ENCODE peak calls at places on chromosomes 3 and 15, in seven cellular contexts. One of them, this sample, is unnamed.

GRCh38 chr3:66428733-66429132 is 72.1 kb downstream of the LRIG1 start:
- DNase-seq in astrocyte of the spinal cord: peak; percentile 100
- DNase-seq in mammary epithelial cell: peak; percentile 93
- DNase-seq in cardiac muscle cell: peak; percentile 96
- DNase-seq in BE2C: peak; percentile 85
- DNase-seq in fibroblast of the aortic adventitia: peak; percentile 98
- DNase-seq in lower lobe of right lung: no peak
- DNase-seq in this sample: no peak

GRCh38 chr3:10950476-10951294 is 41.9 kb upstream of the SLC6A1 start:
- DNase-seq in mammary epithelial cell: peak; percentile 37
- DNase-seq in BE2C: no peak
- DNase-seq in lower lobe of right lung: no peak
- DNase-seq in astrocyte of the spinal cord: peak; percentile 58
- DNase-seq in cardiac muscle cell: peak; percentile 66
- DNase-seq in fibroblast of the aortic adventitia: peak; percentile 57
- DNase-seq in this sample: no peak

GRCh38 chr3:171781711-171782127 is 28.6 kb downstream of the PLD1 start:
- DNase-seq in astrocyte of the spinal cord: peak; percentile 84
- DNase-seq in cardiac muscle cell: no peak
- DNase-seq in mammary epithelial cell: peak; percentile 82
- DNase-seq in fibroblast of the aortic adventitia: peak; percentile 31
- DNase-seq in lower lobe of right lung: no peak
- DNase-seq in BE2C: no peak
- DNase-seq in this sample: no peak

GRCh38 chr15:26421065-26421464 is 351.8 kb downstream of the GABRB3 start:
- DNase-seq in cardiac muscle cell: no peak
- DNase-seq in BE2C: no peak
- DNase-seq in fibroblast of the aortic adventitia: no peak
- DNase-seq in mammary epithelial cell: no peak
- DNase-seq in lower lobe of right lung: no peak
- DNase-seq in astrocyte of the spinal cord: no peak
- DNase-seq in this sample: no peak

GRCh38 chr3:178059836-178060235 is 476.4 kb upstream of the KCNMB2 start:
- DNase-seq in mammary epithelial cell: no peak
- DNase-seq in cardiac muscle cell: no peak
- DNase-seq in astrocyte of the spinal cord: no peak
- DNase-seq in BE2C: no peak
- DNase-seq in lower lobe of right lung: no peak
- DNase-seq in fibroblast of the aortic adventitia: no peak
- DNase-seq in this sample: no peak

GRCh38 chr3:157098121-157098822 is 61.7 kb downstream of the CCNL1 start:
- DNase-seq in astrocyte of the spinal cord: peak; percentile 63
- DNase-seq in fibroblast of the aortic adventitia: no peak
- DNase-seq in BE2C: no peak
- DNase-seq in cardiac muscle cell: no peak
- DNase-seq in lower lobe of right lung: no peak
- DNase-seq in mammary epithelial cell: no peak
- DNase-seq in this sample: no peak

GRCh38 chr3:137767146-137768020 is 3.3 kb downstream of the SOX14 start:
- DNase-seq in cardiac muscle cell: no peak
- DNase-seq in astrocyte of the spinal cord: no peak
- DNase-seq in BE2C: no peak
- DNase-seq in fibroblast of the aortic adventitia: no peak
- DNase-seq in mammary epithelial cell: no peak
- DNase-seq in lower lobe of right lung: no peak
- DNase-seq in this sample: no peak

GRCh38 chr3:50112462-50112861 is 23.7 kb downstream of the RBM5 start:
- DNase-seq in mammary epithelial cell: peak; percentile 14
- DNase-seq in fibroblast of the aortic adventitia: no peak
- DNase-seq in BE2C: no peak
- DNase-seq in lower lobe of right lung: no peak
- DNase-seq in cardiac muscle cell: no peak
- DNase-seq in astrocyte of the spinal cord: no peak
- DNase-seq in this sample: no peak

GRCh38 chr3:186465508-186465907 is 78.7 kb downstream of the CRYGS start:
- DNase-seq in cardiac muscle cell: no peak
- DNase-seq in BE2C: no peak
- DNase-seq in fibroblast of the aortic adventitia: no peak
- DNase-seq in mammary epithelial cell: no peak
- DNase-seq in lower lobe of right lung: no peak
- DNase-seq in astrocyte of the spinal cord: no peak
- DNase-seq in this sample: no peak

GRCh38 chr15:42194502-42194901 is 13.6 kb downstream of the VPS39 start:
- DNase-seq in BE2C: no peak
- DNase-seq in mammary epithelial cell: peak; percentile 26
- DNase-seq in cardiac muscle cell: peak; percentile 68
- DNase-seq in fibroblast of the aortic adventitia: peak; percentile 4
- DNase-seq in astrocyte of the spinal cord: peak; percentile 23
- DNase-seq in lower lobe of right lung: peak; percentile 52
- DNase-seq in this sample: no peak

GRCh38 chr3:11434017-11434526 is 161.9 kb downstream of the ATG7 start:
- DNase-seq in mammary epithelial cell: no peak
- DNase-seq in astrocyte of the spinal cord: peak; percentile 59
- DNase-seq in cardiac muscle cell: peak; percentile 84
- DNase-seq in BE2C: no peak
- DNase-seq in fibroblast of the aortic adventitia: peak; percentile 96
- DNase-seq in lower lobe of right lung: no peak
- DNase-seq in this sample: no peak

GRCh38 chr3:115423170-115423569 is 200.1 kb upstream of the GAP43 start:
- DNase-seq in mammary epithelial cell: peak; percentile 11
- DNase-seq in BE2C: no peak
- DNase-seq in lower lobe of right lung: no peak
- DNase-seq in astrocyte of the spinal cord: no peak
- DNase-seq in fibroblast of the aortic adventitia: peak; percentile 27
- DNase-seq in cardiac muscle cell: peak; percentile 25
- DNase-seq in this sample: no peak

GRCh38 chr15:74215958-74216357 is 13.4 kb upstream of the STRA6 start:
- DNase-seq in mammary epithelial cell: no peak
- DNase-seq in astrocyte of the spinal cord: no peak
- DNase-seq in cardiac muscle cell: no peak
- DNase-seq in fibroblast of the aortic adventitia: no peak
- DNase-seq in lower lobe of right lung: no peak
- DNase-seq in BE2C: no peak
- DNase-seq in this sample: no peak

GRCh38 chr3:155745795-155746550 is 1.1 kb upstream of the PLCH1 start:
- DNase-seq in lower lobe of right lung: peak; percentile 50
- DNase-seq in cardiac muscle cell: peak; percentile 10
- DNase-seq in mammary epithelial cell: no peak
- DNase-seq in fibroblast of the aortic adventitia: no peak
- DNase-seq in BE2C: peak; percentile 24
- DNase-seq in astrocyte of the spinal cord: peak; percentile 48
- DNase-seq in this sample: peak; percentile 51

GRCh38 chr15:41231536-41231935 is 468 bp downstream of the CHP1 start:
- DNase-seq in BE2C: no peak
- DNase-seq in fibroblast of the aortic adventitia: peak; percentile 21
- DNase-seq in lower lobe of right lung: no peak
- DNase-seq in astrocyte of the spinal cord: no peak
- DNase-seq in cardiac muscle cell: no peak
- DNase-seq in mammary epithelial cell: no peak
- DNase-seq in this sample: no peak

GRCh38 chr3:32257641-32258438 is 19.4 kb downstream of the CMTM8 start:
- DNase-seq in fibroblast of the aortic adventitia: no peak
- DNase-seq in BE2C: no peak
- DNase-seq in cardiac muscle cell: no peak
- DNase-seq in astrocyte of the spinal cord: no peak
- DNase-seq in lower lobe of right lung: no peak
- DNase-seq in mammary epithelial cell: no peak
- DNase-seq in this sample: no peak

GRCh38 chr15:77967785-77968184 is 109.7 kb downstream of the TBC1D2B start:
- DNase-seq in mammary epithelial cell: no peak
- DNase-seq in astrocyte of the spinal cord: no peak
- DNase-seq in lower lobe of right lung: no peak
- DNase-seq in fibroblast of the aortic adventitia: no peak
- DNase-seq in BE2C: no peak
- DNase-seq in cardiac muscle cell: no peak
- DNase-seq in this sample: no peak

GRCh38 chr3:196397941-196398340 is 34.3 kb downstream of the UBXN7 start:
- DNase-seq in BE2C: peak; percentile 36
- DNase-seq in cardiac muscle cell: no peak
- DNase-seq in astrocyte of the spinal cord: no peak
- DNase-seq in lower lobe of right lung: no peak
- DNase-seq in mammary epithelial cell: no peak
- DNase-seq in fibroblast of the aortic adventitia: no peak
- DNase-seq in this sample: no peak

GRCh38 chr3:37967252-37967881 is 23.2 kb upstream of the VILL start:
- DNase-seq in fibroblast of the aortic adventitia: peak; percentile 72
- DNase-seq in mammary epithelial cell: peak; percentile 45
- DNase-seq in BE2C: peak; percentile 68
- DNase-seq in astrocyte of the spinal cord: peak; percentile 67
- DNase-seq in lower lobe of right lung: peak; percentile 74
- DNase-seq in cardiac muscle cell: peak; percentile 83
- DNase-seq in this sample: peak; percentile 49

GRCh38 chr3:182105875-182106274 is 394.1 kb downstream of the SOX2 start:
- DNase-seq in astrocyte of the spinal cord: peak; percentile 53
- DNase-seq in mammary epithelial cell: peak; percentile 73
- DNase-seq in BE2C: no peak
- DNase-seq in lower lobe of right lung: no peak
- DNase-seq in cardiac muscle cell: no peak
- DNase-seq in fibroblast of the aortic adventitia: no peak
- DNase-seq in this sample: no peak

GRCh38 chr3:129514563-129514962 is 13.9 kb upstream of the RHO start:
- DNase-seq in cardiac muscle cell: no peak
- DNase-seq in BE2C: no peak
- DNase-seq in lower lobe of right lung: no peak
- DNase-seq in fibroblast of the aortic adventitia: no peak
- DNase-seq in mammary epithelial cell: no peak
- DNase-seq in astrocyte of the spinal cord: no peak
- DNase-seq in this sample: no peak

DNA sequence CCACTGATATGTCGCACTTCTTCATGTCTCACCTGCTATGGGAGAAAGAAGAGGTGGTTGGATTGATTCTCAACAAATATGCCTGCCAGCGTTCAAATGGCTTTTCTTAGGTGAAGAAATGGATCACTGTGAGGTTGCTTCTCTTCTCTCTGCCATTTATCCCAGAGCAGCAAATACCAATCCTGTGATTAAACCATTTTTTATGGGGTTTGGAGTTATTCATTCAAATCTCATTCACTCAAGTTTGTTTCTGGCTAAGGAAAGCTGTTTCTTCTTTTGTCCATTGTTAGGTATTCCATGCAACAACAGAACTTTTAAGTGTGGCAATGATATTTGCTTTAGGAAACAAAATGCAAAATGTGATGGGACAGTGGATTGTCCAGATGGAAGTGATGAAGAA is 12.2 kb upstream of the C3orf52 start:
- DNase-seq in astrocyte of the spinal cord: no peak
- DNase-seq in cardiac muscle cell: no peak
- DNase-seq in BE2C: no peak
- DNase-seq in lower lobe of right lung: no peak
- DNase-seq in mammary epithelial cell: peak; percentile 62
- DNase-seq in fibroblast of the aortic adventitia: peak; percentile 38
- DNase-seq in this sample: no peak
- H3K4me3 ChIP-seq in astrocyte of the spinal cord: no peak overlapping the region
- H3K4me3 ChIP-seq in cardiac muscle cell: no peak overlapping the region
- H3K4me3 ChIP-seq in BE2C: no peak overlapping the region
- H3K4me3 ChIP-seq in lower lobe of right lung: no peak overlapping the region
- H3K4me3 ChIP-seq in mammary epithelial cell: no peak overlapping the region
- H3K4me3 ChIP-seq in fibroblast of the aortic adventitia: no peak overlapping the region
- H3K4me3 ChIP-seq in this sample: no peak overlapping the region

GRCh38 chr3:64462203-64463120 is 225.3 kb downstream of the ADAMTS9 start:
- DNase-seq in fibroblast of the aortic adventitia: peak; percentile 86
- DNase-seq in BE2C: no peak
- DNase-seq in mammary epithelial cell: no peak
- DNase-seq in lower lobe of right lung: no peak
- DNase-seq in astrocyte of the spinal cord: peak; percentile 93
- DNase-seq in cardiac muscle cell: peak; percentile 87
- DNase-seq in this sample: no peak
- H3K4me3 ChIP-seq in fibroblast of the aortic adventitia: peak overlapping the region; percentile 45
- H3K4me3 ChIP-seq in BE2C: no peak overlapping the region
- H3K4me3 ChIP-seq in mammary epithelial cell: no peak overlapping the region
- H3K4me3 ChIP-seq in lower lobe of right lung: no peak overlapping the region
- H3K4me3 ChIP-seq in astrocyte of the spinal cord: peak overlapping the region; percentile 14
- H3K4me3 ChIP-seq in cardiac muscle cell: no peak overlapping the region
- H3K4me3 ChIP-seq in this sample: no peak overlapping the region

GRCh38 chr3:142876417-142876816 is 12.5 kb downstream of the PCOLCE2 start:
- DNase-seq in mammary epithelial cell: no peak
- DNase-seq in astrocyte of the spinal cord: no peak
- DNase-seq in lower lobe of right lung: no peak
- DNase-seq in BE2C: no peak
- DNase-seq in fibroblast of the aortic adventitia: no peak
- DNase-seq in cardiac muscle cell: no peak
- DNase-seq in this sample: no peak

GRCh38 chr3:142875099-142875498 is 13.8 kb downstream of the PCOLCE2 start:
- DNase-seq in lower lobe of right lung: no peak
- DNase-seq in cardiac muscle cell: no peak
- DNase-seq in BE2C: no peak
- DNase-seq in astrocyte of the spinal cord: no peak
- DNase-seq in fibroblast of the aortic adventitia: no peak
- DNase-seq in mammary epithelial cell: no peak
- DNase-seq in this sample: no peak

GRCh38 chr3:142875583-142876207 is 13.2 kb downstream of the PCOLCE2 start:
- DNase-seq in fibroblast of the aortic adventitia: no peak
- DNase-seq in lower lobe of right lung: no peak
- DNase-seq in astrocyte of the spinal cord: no peak
- DNase-seq in cardiac muscle cell: no peak
- DNase-seq in mammary epithelial cell: no peak
- DNase-seq in BE2C: no peak
- DNase-seq in this sample: no peak

GRCh38 chr3:142881445-142882224 is 7.2 kb downstream of the PCOLCE2 start:
- DNase-seq in astrocyte of the spinal cord: no peak
- DNase-seq in cardiac muscle cell: no peak
- DNase-seq in mammary epithelial cell: no peak
- DNase-seq in lower lobe of right lung: no peak
- DNase-seq in fibroblast of the aortic adventitia: no peak
- DNase-seq in BE2C: no peak
- DNase-seq in this sample: no peak

DNA sequence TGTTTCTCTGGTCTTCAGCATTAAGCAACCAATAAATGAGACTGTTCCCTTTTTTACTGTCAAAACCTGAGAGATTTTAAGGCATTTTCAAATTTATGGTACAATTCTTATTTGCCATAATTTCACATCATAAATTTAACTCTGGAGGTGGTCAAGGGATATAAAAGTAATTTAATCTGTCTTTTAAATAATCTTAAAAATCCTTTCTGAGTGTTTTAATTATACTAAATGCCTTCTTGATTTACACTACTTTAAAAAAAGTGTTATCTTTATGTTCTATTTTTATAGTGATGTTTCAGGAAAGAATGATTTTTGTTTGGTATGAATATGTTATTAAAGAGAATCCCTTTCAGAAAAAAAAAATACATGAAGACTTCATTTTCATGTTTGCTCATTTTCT is 10.0 kb downstream of the PCOLCE2 start:
- DNase-seq in cardiac muscle cell: no peak
- DNase-seq in fibroblast of the aortic adventitia: no peak
- DNase-seq in mammary epithelial cell: no peak
- DNase-seq in BE2C: no peak
- DNase-seq in lower lobe of right lung: no peak
- DNase-seq in astrocyte of the spinal cord: no peak
- DNase-seq in this sample: no peak
- H3K4me3 ChIP-seq in cardiac muscle cell: no peak overlapping the region
- H3K4me3 ChIP-seq in fibroblast of the aortic adventitia: no peak overlapping the region
- H3K4me3 ChIP-seq in mammary epithelial cell: no peak overlapping the region
- H3K4me3 ChIP-seq in BE2C: no peak overlapping the region
- H3K4me3 ChIP-seq in lower lobe of right lung: no peak overlapping the region
- H3K4me3 ChIP-seq in astrocyte of the spinal cord: no peak overlapping the region
- H3K4me3 ChIP-seq in this sample: no peak overlapping the region

DNA sequence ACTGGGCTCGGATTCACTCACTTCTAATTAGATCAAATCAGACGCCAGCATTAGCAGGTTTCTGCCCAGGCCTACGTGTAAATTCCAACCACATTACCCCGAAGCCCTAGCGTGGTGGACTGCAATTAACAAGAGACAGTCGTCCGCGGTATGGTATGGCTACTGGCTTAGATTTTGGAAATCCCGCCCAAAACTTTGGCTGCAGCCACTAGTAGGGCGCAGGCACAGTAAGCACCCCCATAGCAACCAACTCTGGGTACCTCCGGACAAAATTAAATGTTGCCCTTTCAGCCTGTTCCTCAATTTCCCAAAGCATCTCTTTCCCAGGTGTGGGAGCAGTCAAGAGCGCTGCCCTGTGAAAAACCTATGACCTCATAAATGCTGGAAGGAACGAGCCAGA is 732 bp downstream of the RARRES1 start:
- DNase-seq in lower lobe of right lung: no peak
- DNase-seq in fibroblast of the aortic adventitia: no peak
- DNase-seq in astrocyte of the spinal cord: no peak
- DNase-seq in cardiac muscle cell: no peak
- DNase-seq in BE2C: no peak
- DNase-seq in mammary epithelial cell: no peak
- DNase-seq in this sample: no peak
- H3K4me3 ChIP-seq in lower lobe of right lung: peak overlapping the region; percentile 73
- H3K4me3 ChIP-seq in fibroblast of the aortic adventitia: peak overlapping the region; percentile 69
- H3K4me3 ChIP-seq in astrocyte of the spinal cord: peak overlapping the region; percentile 49
- H3K4me3 ChIP-seq in cardiac muscle cell: peak overlapping the region; percentile 60
- H3K4me3 ChIP-seq in BE2C: peak overlapping the region; percentile 59
- H3K4me3 ChIP-seq in mammary epithelial cell: peak overlapping the region; percentile 49
- H3K4me3 ChIP-seq in this sample: peak overlapping the region; percentile 51

This sample was measured in Peyer's patch.